ENCODE peak calls at places on chromosomes 16 and 17, in seven cellular contexts. F is breast epithelium, D is stomach, E is spleen, J is transverse colon, H is GM23338, P is endothelial cell of umbilical vein. Q is an unnamed sample.

GRCh38 chr17:1005361-1005946 is 8.5 kb downstream of the TIMM22 start:
- DNase-seq in F (peak; percentile 75), D (peak; percentile 85), E (peak; percentile 78), J (peak; percentile 58), H (no peak), P (peak; percentile 93), Q (no peak)

GRCh38 chr17:13843862-13844640 is 225.3 kb upstream of the COX10 start:
- DNase-seq in F (no peak), D (no peak), E (no peak), J (no peak), H (no peak), P (no peak), Q (no peak)

GRCh38 chr17:47924785-47925676 is 16.3 kb upstream of the PNPO start:
- DNase-seq in F (no peak), D (no peak), E (no peak), J (no peak), H (no peak), P (no peak), Q (no peak)

GRCh38 chr17:74744714-74745547 is 3.5 kb upstream of the NHERF1 start:
- DNase-seq in F (peak; percentile 95), D (peak; percentile 96), E (peak; percentile 97), J (peak; percentile 94), H (peak; percentile 81), P (peak; percentile 74), Q (peak; percentile 96)

GRCh38 chr17:21199311-21199710 is 14.7 kb downstream of the TMEM11 start:
- DNase-seq in F (no peak), D (no peak), E (no peak), J (no peak), H (peak; percentile 78), P (no peak), Q (no peak)

GRCh38 chr16:88298882-88299745 is 83.6 kb upstream of the ZNF469 start:
- DNase-seq in F (no peak), D (no peak), E (no peak), J (no peak), H (no peak), P (peak; percentile 29), Q (no peak)

GRCh38 chr17:56125830-56126819 is 27.1 kb upstream of the ANKFN1 start:
- DNase-seq in F (no peak), D (no peak), E (no peak), J (no peak), H (peak; percentile 76), P (peak; percentile 56), Q (no peak)

GRCh38 chr17:2412561-2413021 is 11.7 kb upstream of the MNT start:
- DNase-seq in F (no peak), D (no peak), E (no peak), J (no peak), H (peak; percentile 58), P (peak; percentile 39), Q (no peak)

GRCh38 chr16:81796585-81797346 is 17.7 kb downstream of the PLCG2 start:
- DNase-seq in F (no peak), D (no peak), E (no peak), J (no peak), H (no peak), P (no peak), Q (no peak)
- TF ChIP-seq POLR2AphosphoS5 in F (no peak), D (no peak), E (no peak), J (no peak), H (no peak), P (no peak), Q (no peak)

GRCh38 chr17:4712526-4712925 is 2.1 kb downstream of the ARRB2 start:
- DNase-seq in F (no peak), D (no peak), E (no peak), J (no peak), H (no peak), P (no peak), Q (no peak)

GRCh38 chr17:4708436-4708835 is 2.0 kb upstream of the ARRB2 start:
- DNase-seq in F (no peak), D (no peak), E (no peak), J (no peak), H (peak; percentile 80), P (no peak), Q (no peak)

GRCh38 chr17:4709794-4710692 is at the start of gene ARRB2:
- DNase-seq in F (peak; percentile 96), D (peak; percentile 99), E (peak; percentile 100), J (peak; percentile 97), H (peak; percentile 98), P (peak; percentile 99), Q (peak; percentile 99)

GRCh38 chr17:4711671-4712111 is 1.3 kb downstream of the ARRB2 start:
- DNase-seq in F (no peak), D (no peak), E (no peak), J (peak; percentile 76), H (no peak), P (no peak), Q (no peak)

DNA sequence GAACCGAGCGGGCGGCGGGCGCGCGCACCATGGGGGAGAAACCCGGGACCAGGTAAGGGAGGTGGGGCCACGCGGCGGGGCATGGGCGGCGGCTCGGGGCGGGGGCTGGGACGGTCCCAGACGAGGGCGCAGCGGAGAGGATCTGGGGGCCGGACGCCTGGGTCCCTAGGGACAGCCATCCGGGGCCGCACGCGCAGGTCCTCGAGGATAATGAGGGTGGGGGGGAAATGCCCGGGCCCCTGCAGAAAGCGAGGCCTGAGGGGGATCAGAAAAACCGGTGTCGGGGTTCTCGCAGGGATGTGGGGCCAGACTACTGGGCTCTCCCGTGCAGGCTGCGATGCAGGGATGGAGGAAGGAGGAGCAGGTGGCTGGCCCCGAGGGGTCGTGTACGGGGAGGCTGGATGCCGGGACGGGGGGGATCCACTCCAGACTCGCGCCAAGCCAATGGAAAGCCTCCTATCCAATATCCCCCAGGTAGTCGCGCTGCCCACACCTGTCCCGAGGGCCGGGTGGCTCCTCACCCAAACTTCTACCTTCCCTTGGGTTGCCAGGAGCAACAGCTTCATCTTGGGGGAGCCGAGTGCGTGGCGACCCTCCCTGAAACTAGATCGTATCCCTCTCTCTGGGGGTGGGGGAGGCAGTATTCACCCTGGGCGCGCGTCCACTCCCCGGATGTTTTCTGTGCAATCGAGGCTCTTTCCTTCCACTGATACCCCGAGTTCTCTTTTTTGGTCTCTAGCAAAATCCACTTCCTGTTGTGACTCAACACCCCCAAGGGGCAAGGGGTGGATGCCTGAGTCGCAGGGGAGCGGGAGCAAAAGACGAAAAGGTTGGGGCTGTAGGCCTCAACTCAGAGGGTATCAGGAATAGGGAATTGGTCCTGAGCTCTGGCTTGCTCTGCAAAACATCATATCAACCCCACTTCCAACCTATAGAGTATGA is 532 bp downstream of the ARRB2 start:
- DNase-seq in F (no peak), D (peak; percentile 35), E (no peak), J (peak; percentile 39), H (no peak), P (no peak), Q (no peak)
- TF ChIP-seq POLR2AphosphoS5 in F (no peak), D (peak; percentile 32), E (peak; percentile 42), J (peak; percentile 19), H (no peak), P (no peak), Q (peak; percentile 12)

GRCh38 chr17:59512844-59513383 is 52.5 kb upstream of the DHX40 start:
- DNase-seq in F (no peak), D (no peak), E (no peak), J (no peak), H (no peak), P (no peak), Q (no peak)

GRCh38 chr17:59510611-59511010 is 54.8 kb upstream of the DHX40 start:
- DNase-seq in F (no peak), D (no peak), E (no peak), J (no peak), H (no peak), P (no peak), Q (no peak)

GRCh38 chr17:59511726-59512125 is 53.7 kb upstream of the DHX40 start:
- DNase-seq in F (no peak), D (no peak), E (no peak), J (no peak), H (no peak), P (no peak), Q (no peak)

GRCh38 chr17:59516451-59516850 is 49.0 kb upstream of the DHX40 start:
- DNase-seq in F (no peak), D (no peak), E (no peak), J (no peak), H (no peak), P (no peak), Q (no peak)

DNA sequence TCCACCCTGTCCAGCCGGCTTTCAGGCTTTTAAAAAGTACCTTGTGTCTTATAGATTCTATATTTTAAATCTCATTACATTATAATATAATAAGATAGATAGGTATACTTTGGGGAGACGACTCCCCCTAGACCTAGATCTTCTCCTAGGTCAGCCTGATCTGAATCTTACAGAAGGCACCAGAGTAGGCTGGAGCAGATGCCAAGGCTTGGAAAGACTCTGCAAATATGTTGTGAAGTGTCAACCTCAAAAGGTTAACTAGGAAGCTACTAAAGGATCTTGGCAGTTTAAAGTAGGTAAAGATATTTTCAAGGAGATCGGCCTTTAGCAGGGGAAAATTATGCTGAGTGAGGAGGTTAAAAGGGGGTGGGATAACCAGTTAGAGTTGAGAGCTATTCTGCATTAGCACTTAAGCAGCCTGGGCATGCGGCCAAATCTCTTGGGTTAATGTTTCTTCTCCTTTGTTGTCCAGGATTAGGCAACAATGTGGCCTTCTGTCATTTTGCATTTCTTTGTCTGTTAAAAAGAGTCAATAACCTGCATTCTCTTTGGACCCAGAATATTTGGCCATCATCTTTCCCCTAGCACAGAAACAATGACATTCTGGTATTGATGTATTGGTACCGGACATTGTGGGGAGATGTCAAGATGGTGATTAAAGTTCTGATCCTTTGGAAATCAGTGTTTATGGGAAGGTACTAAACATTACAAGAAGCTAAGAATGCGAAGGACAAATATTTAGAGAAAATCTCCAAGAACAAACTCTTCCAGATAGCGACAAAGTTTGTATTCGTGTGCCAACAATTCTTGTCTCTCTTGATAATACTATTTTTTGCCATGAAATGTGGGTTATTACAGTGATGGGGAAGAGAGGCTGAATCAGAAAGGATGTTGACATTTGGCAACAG is 51.2 kb upstream of the DHX40 start:
- DNase-seq in F (peak; percentile 55), D (peak; percentile 82), E (peak; percentile 84), J (peak; percentile 78), H (no peak), P (peak; percentile 74), Q (no peak)
- TF ChIP-seq POLR2AphosphoS5 in F (no peak), D (no peak), E (no peak), J (no peak), H (no peak), P (no peak), Q (no peak)

GRCh38 chr16:70573451-70574121 is 50.0 kb downstream of the SF3B3 start:
- DNase-seq in F (no peak), D (no peak), E (no peak), J (no peak), H (peak; percentile 28), P (peak; percentile 99), Q (no peak)
- TF ChIP-seq POLR2AphosphoS5 in F (peak; percentile 47), D (no peak), E (no peak), J (peak; percentile 51), H (no peak), P (peak; percentile 97), Q (peak; percentile 64)

GRCh38 chr17:78475211-78475610 is 96.8 kb downstream of the PGS1 start:
- DNase-seq in F (no peak), D (no peak), E (no peak), J (no peak), H (no peak), P (no peak), Q (no peak)
- TF ChIP-seq POLR2AphosphoS5 in F (no peak), D (no peak), E (no peak), J (no peak), H (no peak), P (no peak), Q (no peak)

Q was measured in esophagus muscularis mucosa.